ENCODE peak calls at places on chromosome 11, in six cellular contexts. T, I, F, R, G and X are unnamed samples.

GRCh38 chr11:113752932-113753331 is 20.6 kb downstream of the ZW10 start:
- DNase-seq in T (no peak), I (no peak), F (no peak), R (no peak), G (no peak), X (no peak)

GRCh38 chr11:134120143-134120850 is 51.4 kb downstream of the JAM3 start:
- DNase-seq in T (peak), I (no peak), F (no peak), R (no peak), G (no peak), X (peak)

GRCh38 chr11:128467610-128468041 is 119.7 kb downstream of the ETS1 start:
- DNase-seq in T (peak), I (peak), F (no peak), R (no peak), G (no peak), X (no peak)

GRCh38 chr11:117456027-117456720 is 128.5 kb downstream of the CEP164 start:
- DNase-seq in T (no peak), I (no peak), F (no peak), R (no peak), G (no peak), X (no peak)

GRCh38 chr11:117217141-117217609 is 14.7 kb downstream of the PCSK7 start:
- DNase-seq in T (peak), I (peak), F (no peak), R (no peak), G (no peak), X (no peak)

GRCh38 chr11:62857541-62857982 is 18.2 kb upstream of the WDR74 start:
- DNase-seq in T (no peak), I (peak), F (no peak), R (no peak), G (no peak), X (no peak)

GRCh38 chr11:12842933-12843636 is 166.0 kb upstream of the RASSF10 start:
- DNase-seq in T (peak), I (peak), F (no peak), R (no peak), G (no peak), X (no peak)

GRCh38 chr11:94544832-94545640 is 1.3 kb downstream of the FUT4 start:
- DNase-seq in T (no peak), I (peak), F (peak), R (peak), G (no peak), X (no peak)

GRCh38 chr11:59769086-59769485 is 13.9 kb downstream of the STX3 start:
- DNase-seq in T (peak), I (no peak), F (no peak), R (no peak), G (no peak), X (no peak)

GRCh38 chr11:61718613-61719302 is 33.7 kb upstream of the MYRF start:
- DNase-seq in T (no peak), I (peak), F (peak), R (no peak), G (no peak), X (no peak)

GRCh38 chr11:67413266-67413797 is 2.1 kb upstream of the CARNS1 start:
- DNase-seq in T (no peak), I (no peak), F (no peak), R (no peak), G (no peak), X (no peak)

GRCh38 chr11:66317322-66317765 is 500 bp upstream of the CD248 start:
- DNase-seq in T (no peak), I (no peak), F (no peak), R (no peak), G (no peak), X (peak)

GRCh38 chr11:117597083-117597482 is 199.9 kb downstream of the DSCAML1 start:
- DNase-seq in T (peak), I (peak), F (peak), R (peak), G (peak), X (no peak)

GRCh38 chr11:10492084-10492483 is 37.0 kb downstream of the AMPD3 start:
- DNase-seq in T (no peak), I (no peak), F (no peak), R (no peak), G (no peak), X (no peak)

GRCh38 chr11:9754041-9754471 is 90.2 kb downstream of the SWAP70 start:
- DNase-seq in T (no peak), I (no peak), F (no peak), R (no peak), G (no peak), X (no peak)

GRCh38 chr11:119907934-119908760 is 179.1 kb upstream of the NECTIN1 start:
- DNase-seq in T (no peak), I (no peak), F (no peak), R (no peak), G (no peak), X (no peak)

GRCh38 chr11:45771194-45771941 is 33.6 kb upstream of the SLC35C1 start:
- DNase-seq in T (peak), I (peak), F (peak), R (peak), G (peak), X (peak)